ENCODE peak calls at places on chromosomes 1 and 21, in six cellular contexts. One of them, this sample, is unnamed.

GRCh38 chr1:233909195-233909594 is 4.7 kb downstream of the SLC35F3 start:
- DNase-seq in sigmoid colon: no peak
- DNase-seq in SJSA1: peak
- DNase-seq in adrenal gland: no peak
- DNase-seq in keratinocyte: peak
- DNase-seq in Panc1: peak
- DNase-seq in this sample: peak

GRCh38 chr1:99005142-99005491 is 456 bp upstream of the PLPPR5 start:
- DNase-seq in sigmoid colon: no peak
- DNase-seq in SJSA1: no peak
- DNase-seq in adrenal gland: no peak
- DNase-seq in keratinocyte: no peak
- DNase-seq in Panc1: no peak
- DNase-seq in this sample: no peak

GRCh38 chr1:23376890-23377811 is 7.5 kb upstream of the ZNF436 start:
- DNase-seq in sigmoid colon: peak
- DNase-seq in SJSA1: peak
- DNase-seq in adrenal gland: peak
- DNase-seq in keratinocyte: peak
- DNase-seq in Panc1: peak
- DNase-seq in this sample: peak

GRCh38 chr1:190179817-190180216 is 297.8 kb downstream of the BRINP3 start:
- DNase-seq in sigmoid colon: no peak
- DNase-seq in SJSA1: no peak
- DNase-seq in adrenal gland: no peak
- DNase-seq in keratinocyte: no peak
- DNase-seq in Panc1: peak
- DNase-seq in this sample: no peak

GRCh38 chr1:45327644-45328515 is 1.2 kb downstream of the HPDL start:
- DNase-seq in sigmoid colon: no peak
- DNase-seq in SJSA1: no peak
- DNase-seq in adrenal gland: no peak
- DNase-seq in keratinocyte: no peak
- DNase-seq in Panc1: no peak
- DNase-seq in this sample: no peak

GRCh38 chr1:119010201-119010600 is 22.1 kb upstream of the TBX15 start:
- DNase-seq in sigmoid colon: no peak
- DNase-seq in SJSA1: peak
- DNase-seq in adrenal gland: no peak
- DNase-seq in keratinocyte: no peak
- DNase-seq in Panc1: no peak
- DNase-seq in this sample: no peak

GRCh38 chr1:219379691-219380090 is 206.0 kb downstream of the LYPLAL1 start:
- DNase-seq in sigmoid colon: no peak
- DNase-seq in SJSA1: no peak
- DNase-seq in adrenal gland: no peak
- DNase-seq in keratinocyte: no peak
- DNase-seq in Panc1: no peak
- DNase-seq in this sample: no peak

GRCh38 chr1:54798206-54798605 is 2.9 kb downstream of the TTC22 start:
- DNase-seq in sigmoid colon: peak
- DNase-seq in SJSA1: no peak
- DNase-seq in adrenal gland: no peak
- DNase-seq in keratinocyte: no peak
- DNase-seq in Panc1: no peak
- DNase-seq in this sample: no peak

GRCh38 chr1:234768171-234768568 is 158.2 kb upstream of the IRF2BP2 start:
- DNase-seq in sigmoid colon: no peak
- DNase-seq in SJSA1: no peak
- DNase-seq in adrenal gland: peak
- DNase-seq in keratinocyte: no peak
- DNase-seq in Panc1: no peak
- DNase-seq in this sample: no peak

GRCh38 chr1:235284231-235284630 is 43.7 kb downstream of the ARID4B start:
- DNase-seq in sigmoid colon: no peak
- DNase-seq in SJSA1: no peak
- DNase-seq in adrenal gland: no peak
- DNase-seq in keratinocyte: no peak
- DNase-seq in Panc1: no peak
- DNase-seq in this sample: no peak

GRCh38 chr1:209662879-209663327 is 10.7 kb upstream of the LAMB3 start:
- DNase-seq in sigmoid colon: no peak
- DNase-seq in SJSA1: no peak
- DNase-seq in adrenal gland: peak
- DNase-seq in keratinocyte: no peak
- DNase-seq in Panc1: no peak
- DNase-seq in this sample: no peak

GRCh38 chr1:160542303-160542945 is 19.4 kb upstream of the SLAMF6 start:
- DNase-seq in sigmoid colon: no peak
- DNase-seq in SJSA1: no peak
- DNase-seq in adrenal gland: no peak
- DNase-seq in keratinocyte: peak
- DNase-seq in Panc1: no peak
- DNase-seq in this sample: no peak

GRCh38 chr1:225823811-225824261 is 13.9 kb downstream of the EPHX1 start:
- DNase-seq in sigmoid colon: no peak
- DNase-seq in SJSA1: no peak
- DNase-seq in adrenal gland: no peak
- DNase-seq in keratinocyte: no peak
- DNase-seq in Panc1: no peak
- DNase-seq in this sample: no peak

GRCh38 chr1:155207578-155208405 is at the start of gene THBS3:
- DNase-seq in sigmoid colon: peak
- DNase-seq in SJSA1: no peak
- DNase-seq in adrenal gland: no peak
- DNase-seq in keratinocyte: no peak
- DNase-seq in Panc1: no peak
- DNase-seq in this sample: no peak

GRCh38 chr1:156821801-156822200 is 5.2 kb upstream of the SH2D2A start:
- DNase-seq in sigmoid colon: no peak
- DNase-seq in SJSA1: no peak
- DNase-seq in adrenal gland: no peak
- DNase-seq in keratinocyte: no peak
- DNase-seq in Panc1: no peak
- DNase-seq in this sample: no peak

GRCh38 chr1:148158594-148158993 is 6.5 kb upstream of the NBPF11 start:
- DNase-seq in sigmoid colon: no peak
- DNase-seq in SJSA1: no peak
- DNase-seq in adrenal gland: no peak
- DNase-seq in keratinocyte: no peak
- DNase-seq in Panc1: no peak
- DNase-seq in this sample: no peak

GRCh38 chr1:111754964-111755320 is 759 bp upstream of the DDX20 start:
- DNase-seq in sigmoid colon: no peak
- DNase-seq in SJSA1: no peak
- DNase-seq in adrenal gland: peak
- DNase-seq in keratinocyte: no peak
- DNase-seq in Panc1: no peak
- DNase-seq in this sample: no peak

GRCh38 chr1:230069813-230070212 is 2.8 kb downstream of the GALNT2 start:
- DNase-seq in sigmoid colon: peak
- DNase-seq in SJSA1: no peak
- DNase-seq in adrenal gland: no peak
- DNase-seq in keratinocyte: no peak
- DNase-seq in Panc1: no peak
- DNase-seq in this sample: no peak

GRCh38 chr1:201405484-201405831 is 6.3 kb upstream of the LAD1 start:
- DNase-seq in sigmoid colon: no peak
- DNase-seq in SJSA1: no peak
- DNase-seq in adrenal gland: no peak
- DNase-seq in keratinocyte: no peak
- DNase-seq in Panc1: no peak
- DNase-seq in this sample: no peak

GRCh38 chr1:154427173-154428139 is 22.3 kb downstream of the IL6R start:
- DNase-seq in sigmoid colon: peak
- DNase-seq in SJSA1: no peak
- DNase-seq in adrenal gland: peak
- DNase-seq in keratinocyte: no peak
- DNase-seq in Panc1: no peak
- DNase-seq in this sample: no peak

GRCh38 chr1:150626150-150626549 is 3.3 kb downstream of the ENSA start:
- DNase-seq in sigmoid colon: no peak
- DNase-seq in SJSA1: no peak
- DNase-seq in adrenal gland: no peak
- DNase-seq in keratinocyte: no peak
- DNase-seq in Panc1: no peak
- DNase-seq in this sample: peak

GRCh38 chr1:119004129-119004527 is 16.0 kb upstream of the TBX15 start:
- DNase-seq in sigmoid colon: no peak
- DNase-seq in SJSA1: no peak
- DNase-seq in adrenal gland: no peak
- DNase-seq in keratinocyte: no peak
- DNase-seq in Panc1: no peak
- DNase-seq in this sample: no peak

GRCh38 chr1:172383541-172383940 is 36.9 kb upstream of the C1orf105 start:
- DNase-seq in sigmoid colon: no peak
- DNase-seq in SJSA1: peak
- DNase-seq in adrenal gland: no peak
- DNase-seq in keratinocyte: no peak
- DNase-seq in Panc1: no peak
- DNase-seq in this sample: no peak

GRCh38 chr1:226882631-226883409 is 12.4 kb downstream of the PSEN2 start:
- DNase-seq in sigmoid colon: no peak
- DNase-seq in SJSA1: peak
- DNase-seq in adrenal gland: no peak
- DNase-seq in keratinocyte: no peak
- DNase-seq in Panc1: no peak
- DNase-seq in this sample: no peak

GRCh38 chr1:235866207-235866912 is at the start of gene LYST:
- DNase-seq in sigmoid colon: peak
- DNase-seq in SJSA1: peak
- DNase-seq in adrenal gland: peak
- DNase-seq in keratinocyte: no peak
- DNase-seq in Panc1: no peak
- DNase-seq in this sample: no peak

GRCh38 chr1:67261646-67262045 is 46.0 kb upstream of the IL12RB2 start:
- DNase-seq in sigmoid colon: no peak
- DNase-seq in SJSA1: no peak
- DNase-seq in adrenal gland: no peak
- DNase-seq in keratinocyte: no peak
- DNase-seq in Panc1: no peak
- DNase-seq in this sample: no peak

GRCh38 chr1:20325844-20326323 is 35.2 kb downstream of the VWA5B1 start:
- DNase-seq in sigmoid colon: no peak
- DNase-seq in SJSA1: no peak
- DNase-seq in adrenal gland: no peak
- DNase-seq in keratinocyte: no peak
- DNase-seq in Panc1: no peak
- DNase-seq in this sample: no peak

GRCh38 chr1:94792876-94793605 is 27.1 kb upstream of the SLC44A3 start:
- DNase-seq in sigmoid colon: peak
- DNase-seq in SJSA1: peak
- DNase-seq in adrenal gland: no peak
- DNase-seq in keratinocyte: no peak
- DNase-seq in Panc1: no peak
- DNase-seq in this sample: no peak

GRCh38 chr1:93196591-93196990 is 16.1 kb downstream of the CCDC18 start:
- DNase-seq in sigmoid colon: no peak
- DNase-seq in SJSA1: no peak
- DNase-seq in adrenal gland: no peak
- DNase-seq in keratinocyte: no peak
- DNase-seq in Panc1: no peak
- DNase-seq in this sample: no peak

DNA sequence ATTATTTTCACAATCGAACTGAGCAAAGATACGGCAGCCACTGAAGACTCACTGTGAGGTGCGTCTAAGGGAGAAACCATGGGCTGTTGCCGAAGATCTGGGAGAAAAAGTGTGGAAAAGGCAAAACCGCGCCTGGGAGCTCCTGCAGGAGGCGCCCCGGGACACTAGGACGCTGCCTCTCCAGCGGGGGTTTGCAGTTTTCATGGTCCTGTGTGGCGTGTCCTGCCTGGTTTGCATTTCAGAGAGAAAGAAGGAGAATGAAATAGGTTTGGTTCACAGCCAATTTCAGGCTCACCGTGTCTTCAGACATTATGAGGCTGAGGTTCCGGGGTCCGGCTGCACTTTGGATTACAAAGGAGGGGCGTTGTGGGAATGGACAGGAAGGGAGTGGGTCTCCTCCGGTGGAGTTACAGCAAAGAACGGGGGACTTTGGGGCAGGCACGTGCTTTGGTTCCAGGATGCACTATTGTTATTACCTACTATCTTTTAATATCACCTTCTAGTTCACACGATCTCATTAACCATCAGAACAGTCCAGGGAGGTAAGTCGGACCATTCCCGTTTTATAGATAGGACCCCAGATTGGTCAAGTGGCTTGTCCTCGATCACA is 179.8 kb downstream of the DYRK1A start:
- DNase-seq in sigmoid colon: peak
- DNase-seq in SJSA1: no peak
- DNase-seq in adrenal gland: peak
- DNase-seq in keratinocyte: no peak
- DNase-seq in Panc1: no peak
- DNase-seq in this sample: no peak
- H3K27ac ChIP-seq in sigmoid colon: peak
- H3K27ac ChIP-seq in SJSA1: no peak
- H3K27ac ChIP-seq in adrenal gland: no peak
- H3K27ac ChIP-seq in keratinocyte: no peak
- H3K27ac ChIP-seq in Panc1: peak
- H3K27ac ChIP-seq in this sample: no peak

GRCh38 chr21:42525228-42525604 is 11.6 kb downstream of the SLC37A1 start:
- DNase-seq in sigmoid colon: peak
- DNase-seq in SJSA1: peak
- DNase-seq in adrenal gland: peak
- DNase-seq in keratinocyte: no peak
- DNase-seq in Panc1: no peak
- DNase-seq in this sample: peak
- H3K27ac ChIP-seq in sigmoid colon: peak
- H3K27ac ChIP-seq in SJSA1: no peak
- H3K27ac ChIP-seq in adrenal gland: peak
- H3K27ac ChIP-seq in keratinocyte: no peak
- H3K27ac ChIP-seq in Panc1: no peak
- H3K27ac ChIP-seq in this sample: no peak

GRCh38 chr1:162138599-162139397 is 69.3 kb downstream of the NOS1AP start:
- DNase-seq in sigmoid colon: no peak
- DNase-seq in SJSA1: no peak
- DNase-seq in adrenal gland: no peak
- DNase-seq in keratinocyte: no peak
- DNase-seq in Panc1: no peak
- DNase-seq in this sample: no peak
- H3K27ac ChIP-seq in sigmoid colon: no peak
- H3K27ac ChIP-seq in SJSA1: no peak
- H3K27ac ChIP-seq in adrenal gland: no peak
- H3K27ac ChIP-seq in keratinocyte: no peak
- H3K27ac ChIP-seq in Panc1: peak
- H3K27ac ChIP-seq in this sample: no peak

GRCh38 chr1:213443415-213443814 is 392.4 kb downstream of the RPS6KC1 start:
- DNase-seq in sigmoid colon: no peak
- DNase-seq in SJSA1: no peak
- DNase-seq in adrenal gland: no peak
- DNase-seq in keratinocyte: peak
- DNase-seq in Panc1: no peak
- DNase-seq in this sample: peak
- H3K27ac ChIP-seq in sigmoid colon: no peak
- H3K27ac ChIP-seq in SJSA1: no peak
- H3K27ac ChIP-seq in adrenal gland: no peak
- H3K27ac ChIP-seq in keratinocyte: peak
- H3K27ac ChIP-seq in Panc1: no peak
- H3K27ac ChIP-seq in this sample: no peak

GRCh38 chr1:57879700-57880099 is 455.8 kb upstream of the DAB1 start:
- DNase-seq in sigmoid colon: no peak
- DNase-seq in SJSA1: no peak
- DNase-seq in adrenal gland: no peak
- DNase-seq in keratinocyte: no peak
- DNase-seq in Panc1: no peak
- DNase-seq in this sample: no peak
- H3K27ac ChIP-seq in sigmoid colon: no peak
- H3K27ac ChIP-seq in SJSA1: no peak
- H3K27ac ChIP-seq in adrenal gland: no peak
- H3K27ac ChIP-seq in keratinocyte: no peak
- H3K27ac ChIP-seq in Panc1: no peak
- H3K27ac ChIP-seq in this sample: no peak